ENCODE peak calls at places on chromosomes 1 and 21, in seven cellular contexts. One of them, this sample, is unnamed.

GRCh38 chr1:71083271-71083670 is 2.4 kb upstream of the ZRANB2 start:
- DNase-seq in mesendoderm: no peak
- DNase-seq in dorsolateral prefrontal cortex: no peak
- DNase-seq in psoas muscle: no peak
- DNase-seq in naive thymus-derived CD4-positive, alpha-beta T cell: no peak
- DNase-seq in CD8-positive, alpha-beta memory T cell: no peak
- DNase-seq in mesenchymal stem cell: peak
- DNase-seq in this sample: no peak

GRCh38 chr1:91731815-91732214 is 154.1 kb downstream of the TGFBR3 start:
- DNase-seq in psoas muscle: no peak
- DNase-seq in dorsolateral prefrontal cortex: no peak
- DNase-seq in CD8-positive, alpha-beta memory T cell: peak
- DNase-seq in naive thymus-derived CD4-positive, alpha-beta T cell: peak
- DNase-seq in mesendoderm: no peak
- DNase-seq in mesenchymal stem cell: no peak
- DNase-seq in this sample: no peak

GRCh38 chr1:30933874-30934252 is 25.3 kb upstream of the SDC3 start:
- DNase-seq in mesenchymal stem cell: peak
- DNase-seq in CD8-positive, alpha-beta memory T cell: no peak
- DNase-seq in psoas muscle: no peak
- DNase-seq in mesendoderm: peak
- DNase-seq in dorsolateral prefrontal cortex: no peak
- DNase-seq in naive thymus-derived CD4-positive, alpha-beta T cell: no peak
- DNase-seq in this sample: no peak

GRCh38 chr21:29295066-29295650 is 3.6 kb upstream of the BACH1 start:
- DNase-seq in psoas muscle: no peak
- DNase-seq in naive thymus-derived CD4-positive, alpha-beta T cell: peak
- DNase-seq in CD8-positive, alpha-beta memory T cell: peak
- DNase-seq in dorsolateral prefrontal cortex: no peak
- DNase-seq in mesenchymal stem cell: no peak
- DNase-seq in mesendoderm: no peak
- DNase-seq in this sample: no peak

GRCh38 chr1:227723474-227723873 is 11.6 kb downstream of the JMJD4 start:
- DNase-seq in CD8-positive, alpha-beta memory T cell: no peak
- DNase-seq in naive thymus-derived CD4-positive, alpha-beta T cell: no peak
- DNase-seq in dorsolateral prefrontal cortex: no peak
- DNase-seq in mesenchymal stem cell: no peak
- DNase-seq in mesendoderm: no peak
- DNase-seq in psoas muscle: no peak
- DNase-seq in this sample: no peak

GRCh38 chr1:118204106-118204505 is 19.1 kb upstream of the SPAG17 start:
- DNase-seq in naive thymus-derived CD4-positive, alpha-beta T cell: no peak
- DNase-seq in mesendoderm: no peak
- DNase-seq in dorsolateral prefrontal cortex: no peak
- DNase-seq in psoas muscle: no peak
- DNase-seq in CD8-positive, alpha-beta memory T cell: no peak
- DNase-seq in mesenchymal stem cell: no peak
- DNase-seq in this sample: no peak

GRCh38 chr1:110927484-110928075 is 36.1 kb downstream of the LRIF1 start:
- DNase-seq in psoas muscle: no peak
- DNase-seq in mesendoderm: peak
- DNase-seq in CD8-positive, alpha-beta memory T cell: no peak
- DNase-seq in dorsolateral prefrontal cortex: no peak
- DNase-seq in naive thymus-derived CD4-positive, alpha-beta T cell: no peak
- DNase-seq in mesenchymal stem cell: no peak
- DNase-seq in this sample: no peak

GRCh38 chr1:169133801-169134558 is 27.5 kb downstream of the ATP1B1 start:
- DNase-seq in psoas muscle: no peak
- DNase-seq in mesendoderm: no peak
- DNase-seq in dorsolateral prefrontal cortex: no peak
- DNase-seq in naive thymus-derived CD4-positive, alpha-beta T cell: no peak
- DNase-seq in mesenchymal stem cell: peak
- DNase-seq in CD8-positive, alpha-beta memory T cell: no peak
- DNase-seq in this sample: no peak

GRCh38 chr1:58738873-58739272 is 39.0 kb upstream of the MYSM1 start:
- DNase-seq in mesenchymal stem cell: no peak
- DNase-seq in mesendoderm: no peak
- DNase-seq in naive thymus-derived CD4-positive, alpha-beta T cell: no peak
- DNase-seq in psoas muscle: no peak
- DNase-seq in CD8-positive, alpha-beta memory T cell: no peak
- DNase-seq in dorsolateral prefrontal cortex: no peak
- DNase-seq in this sample: no peak

GRCh38 chr1:180230791-180231505 is 884 bp downstream of the LHX4 start:
- DNase-seq in psoas muscle: no peak
- DNase-seq in CD8-positive, alpha-beta memory T cell: no peak
- DNase-seq in mesenchymal stem cell: peak
- DNase-seq in mesendoderm: peak
- DNase-seq in naive thymus-derived CD4-positive, alpha-beta T cell: no peak
- DNase-seq in dorsolateral prefrontal cortex: no peak
- DNase-seq in this sample: no peak

DNA sequence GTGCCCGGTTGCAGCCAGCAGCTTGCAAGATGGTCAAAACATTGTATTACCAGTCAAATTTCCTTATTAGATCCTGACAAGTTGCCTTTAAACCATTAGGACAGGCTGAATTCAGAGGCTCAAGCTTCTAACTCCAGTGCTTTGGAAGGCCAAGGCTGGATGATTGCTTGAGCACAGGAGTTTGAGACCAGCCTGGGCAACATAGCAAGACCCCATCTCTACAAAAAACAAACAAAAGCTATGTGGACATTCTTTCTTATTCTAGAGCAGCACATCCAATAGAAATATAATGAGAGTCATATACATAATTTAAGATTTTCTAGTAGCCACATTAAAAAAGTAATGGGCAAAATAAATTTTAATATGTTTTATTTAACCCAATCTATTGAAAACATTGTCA is 149.3 kb downstream of the RUNX1 start:
- DNase-seq in naive thymus-derived CD4-positive, alpha-beta T cell: no peak
- DNase-seq in mesenchymal stem cell: no peak
- DNase-seq in mesendoderm: no peak
- DNase-seq in psoas muscle: no peak
- DNase-seq in CD8-positive, alpha-beta memory T cell: no peak
- DNase-seq in dorsolateral prefrontal cortex: no peak
- DNase-seq in this sample: no peak
- H3K27ac ChIP-seq in naive thymus-derived CD4-positive, alpha-beta T cell: no peak
- H3K27ac ChIP-seq in mesenchymal stem cell: no peak
- H3K27ac ChIP-seq in mesendoderm: no peak
- H3K27ac ChIP-seq in psoas muscle: no peak
- H3K27ac ChIP-seq in CD8-positive, alpha-beta memory T cell: no peak
- H3K27ac ChIP-seq in dorsolateral prefrontal cortex: no peak
- H3K27ac ChIP-seq in this sample: no peak

GRCh38 chr1:201917362-201918033 is 28.8 kb downstream of the SHISA4 start:
- DNase-seq in naive thymus-derived CD4-positive, alpha-beta T cell: no peak
- DNase-seq in psoas muscle: no peak
- DNase-seq in dorsolateral prefrontal cortex: no peak
- DNase-seq in CD8-positive, alpha-beta memory T cell: no peak
- DNase-seq in mesenchymal stem cell: peak
- DNase-seq in mesendoderm: no peak
- DNase-seq in this sample: no peak
- H3K4me3 ChIP-seq in naive thymus-derived CD4-positive, alpha-beta T cell: no peak
- H3K4me3 ChIP-seq in psoas muscle: no peak
- H3K4me3 ChIP-seq in dorsolateral prefrontal cortex: no peak
- H3K4me3 ChIP-seq in CD8-positive, alpha-beta memory T cell: no peak
- H3K4me3 ChIP-seq in mesenchymal stem cell: peak
- H3K4me3 ChIP-seq in mesendoderm: no peak
- H3K4me3 ChIP-seq in this sample: no peak

GRCh38 chr1:40338745-40339419 is 21.8 kb upstream of the COL9A2 start:
- DNase-seq in naive thymus-derived CD4-positive, alpha-beta T cell: peak
- DNase-seq in mesendoderm: peak
- DNase-seq in mesenchymal stem cell: peak
- DNase-seq in CD8-positive, alpha-beta memory T cell: peak
- DNase-seq in psoas muscle: peak
- DNase-seq in dorsolateral prefrontal cortex: peak
- DNase-seq in this sample: peak

GRCh38 chr1:40337448-40337847 is 20.4 kb upstream of the COL9A2 start:
- DNase-seq in naive thymus-derived CD4-positive, alpha-beta T cell: no peak
- DNase-seq in psoas muscle: no peak
- DNase-seq in mesendoderm: no peak
- DNase-seq in mesenchymal stem cell: no peak
- DNase-seq in dorsolateral prefrontal cortex: no peak
- DNase-seq in CD8-positive, alpha-beta memory T cell: no peak
- DNase-seq in this sample: no peak

GRCh38 chr1:40344597-40344996 is 27.5 kb upstream of the COL9A2 start:
- DNase-seq in psoas muscle: peak
- DNase-seq in CD8-positive, alpha-beta memory T cell: peak
- DNase-seq in dorsolateral prefrontal cortex: peak
- DNase-seq in mesendoderm: no peak
- DNase-seq in mesenchymal stem cell: peak
- DNase-seq in naive thymus-derived CD4-positive, alpha-beta T cell: peak
- DNase-seq in this sample: peak

GRCh38 chr1:40339420-40340323 is 22.6 kb upstream of the COL9A2 start:
- DNase-seq in mesenchymal stem cell: no peak
- DNase-seq in psoas muscle: no peak
- DNase-seq in naive thymus-derived CD4-positive, alpha-beta T cell: no peak
- DNase-seq in dorsolateral prefrontal cortex: no peak
- DNase-seq in mesendoderm: no peak
- DNase-seq in CD8-positive, alpha-beta memory T cell: no peak
- DNase-seq in this sample: no peak

DNA sequence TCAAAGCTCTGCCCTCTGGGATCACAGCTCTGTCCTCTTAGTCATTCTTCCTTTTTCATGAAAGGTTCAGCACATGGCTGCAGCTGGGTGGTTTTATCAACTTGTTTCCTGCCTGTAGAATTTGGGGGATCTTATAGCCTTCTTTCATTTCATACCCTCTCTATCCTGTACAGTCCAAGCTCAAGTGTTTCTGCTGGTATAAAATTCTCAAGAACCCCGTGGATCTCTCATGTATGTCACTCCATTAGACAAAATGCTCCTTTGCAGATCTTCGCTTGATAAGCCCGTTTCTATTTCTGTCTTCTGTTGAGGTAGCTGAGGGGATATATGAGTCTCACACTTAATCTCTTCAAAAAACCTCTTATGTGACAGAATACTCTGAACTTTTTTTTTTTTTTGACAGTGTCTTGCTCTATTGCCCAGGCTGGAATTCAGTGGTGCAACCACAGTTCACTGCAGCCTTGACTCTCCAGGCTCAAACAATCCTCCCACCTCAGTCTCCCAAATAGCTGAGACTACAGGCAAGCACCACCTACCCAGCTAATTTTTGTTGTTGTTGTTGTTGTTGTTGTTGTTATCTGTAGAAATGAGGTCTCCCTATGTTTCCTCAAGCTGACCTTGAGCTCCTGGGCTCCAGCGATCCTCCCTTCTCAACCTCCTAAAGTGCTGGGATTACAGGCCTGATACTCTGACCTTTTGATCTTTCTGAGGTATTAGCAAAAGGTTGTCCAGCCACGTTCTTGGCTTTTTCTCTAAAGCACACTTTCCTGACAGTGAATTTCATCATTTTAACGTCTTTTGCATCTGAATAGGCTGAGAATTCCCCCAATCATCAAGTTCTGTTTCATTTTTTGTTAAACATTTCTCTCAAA is 24.7 kb upstream of the COL9A2 start:
- DNase-seq in dorsolateral prefrontal cortex: no peak
- DNase-seq in naive thymus-derived CD4-positive, alpha-beta T cell: no peak
- DNase-seq in CD8-positive, alpha-beta memory T cell: no peak
- DNase-seq in mesenchymal stem cell: no peak
- DNase-seq in psoas muscle: no peak
- DNase-seq in mesendoderm: no peak
- DNase-seq in this sample: no peak
- H3K27ac ChIP-seq in dorsolateral prefrontal cortex: no peak
- H3K27ac ChIP-seq in naive thymus-derived CD4-positive, alpha-beta T cell: peak
- H3K27ac ChIP-seq in CD8-positive, alpha-beta memory T cell: no peak
- H3K27ac ChIP-seq in mesenchymal stem cell: no peak
- H3K27ac ChIP-seq in psoas muscle: no peak
- H3K27ac ChIP-seq in mesendoderm: no peak
- H3K27ac ChIP-seq in this sample: no peak

GRCh38 chr1:42178249-42178648 is 13.7 kb upstream of the GUCA2A start:
- DNase-seq in psoas muscle: no peak
- DNase-seq in dorsolateral prefrontal cortex: no peak
- DNase-seq in CD8-positive, alpha-beta memory T cell: no peak
- DNase-seq in naive thymus-derived CD4-positive, alpha-beta T cell: no peak
- DNase-seq in mesendoderm: peak
- DNase-seq in mesenchymal stem cell: peak
- DNase-seq in this sample: peak
- H3K4me3 ChIP-seq in psoas muscle: no peak
- H3K4me3 ChIP-seq in dorsolateral prefrontal cortex: no peak
- H3K4me3 ChIP-seq in CD8-positive, alpha-beta memory T cell: no peak
- H3K4me3 ChIP-seq in naive thymus-derived CD4-positive, alpha-beta T cell: no peak
- H3K4me3 ChIP-seq in mesendoderm: no peak
- H3K4me3 ChIP-seq in mesenchymal stem cell: no peak
- H3K4me3 ChIP-seq in this sample: no peak

DNA sequence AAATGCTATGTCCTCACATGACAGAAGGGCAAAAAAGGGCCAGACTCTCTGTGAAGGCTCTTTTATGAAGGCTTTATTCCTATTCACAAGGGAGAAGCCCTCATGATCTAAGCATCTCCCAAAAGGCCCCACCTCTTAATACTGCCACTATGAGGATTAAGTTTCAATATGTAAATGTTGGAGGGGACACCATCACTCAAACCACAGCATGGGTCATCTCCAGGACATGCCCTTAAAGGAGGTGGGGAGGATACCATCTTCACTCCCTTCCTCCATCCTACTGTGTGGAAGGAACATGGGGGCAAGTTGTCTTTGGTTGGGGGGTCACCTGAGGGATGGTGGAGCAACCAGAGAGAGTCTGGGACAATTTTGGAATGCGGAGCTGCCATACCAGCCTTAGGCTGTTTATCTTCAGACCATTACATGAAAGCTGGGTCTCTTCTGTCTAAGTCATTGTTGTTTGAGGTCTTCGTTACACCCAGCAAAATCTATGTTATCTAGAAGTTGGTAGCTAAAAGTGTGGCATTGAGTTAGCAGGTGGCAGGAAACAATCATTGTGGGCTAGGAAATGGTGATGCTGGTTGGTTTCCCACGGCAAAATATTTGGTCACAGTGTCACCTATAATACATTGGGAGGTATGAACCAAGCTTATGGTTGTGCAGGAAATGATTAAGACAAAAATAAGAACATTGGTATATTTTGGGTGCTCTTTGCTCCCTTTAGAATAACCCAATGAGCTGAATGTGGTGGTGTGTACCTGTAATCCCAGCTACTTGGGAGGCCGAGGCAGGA is 169.9 kb downstream of the TRIM33 start:
- DNase-seq in naive thymus-derived CD4-positive, alpha-beta T cell: peak
- DNase-seq in dorsolateral prefrontal cortex: no peak
- DNase-seq in CD8-positive, alpha-beta memory T cell: peak
- DNase-seq in mesenchymal stem cell: no peak
- DNase-seq in psoas muscle: no peak
- DNase-seq in mesendoderm: no peak
- DNase-seq in this sample: no peak
- H3K27ac ChIP-seq in naive thymus-derived CD4-positive, alpha-beta T cell: peak
- H3K27ac ChIP-seq in dorsolateral prefrontal cortex: no peak
- H3K27ac ChIP-seq in CD8-positive, alpha-beta memory T cell: peak
- H3K27ac ChIP-seq in mesenchymal stem cell: no peak
- H3K27ac ChIP-seq in psoas muscle: no peak
- H3K27ac ChIP-seq in mesendoderm: no peak
- H3K27ac ChIP-seq in this sample: no peak

DNA sequence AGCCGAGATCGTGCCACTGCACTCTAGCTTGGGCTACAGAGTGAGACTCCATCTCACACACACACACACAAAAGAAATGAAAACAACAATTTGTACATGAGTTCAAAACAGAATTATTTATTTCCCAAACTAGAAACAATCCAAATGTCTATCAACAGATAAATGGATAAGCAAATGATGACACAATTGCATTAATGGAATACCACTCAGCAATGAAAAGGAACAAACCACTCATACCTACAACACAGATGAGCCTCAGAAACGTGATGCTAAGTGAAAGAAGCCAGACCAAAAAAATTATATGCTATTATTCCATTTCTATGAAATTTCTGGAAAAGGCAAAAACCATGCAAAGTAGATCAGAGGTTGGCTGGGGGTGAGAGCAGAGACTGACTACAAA is 2.0 kb upstream of the PGD start:
- DNase-seq in CD8-positive, alpha-beta memory T cell: no peak
- DNase-seq in dorsolateral prefrontal cortex: no peak
- DNase-seq in psoas muscle: no peak
- DNase-seq in mesendoderm: no peak
- DNase-seq in mesenchymal stem cell: no peak
- DNase-seq in naive thymus-derived CD4-positive, alpha-beta T cell: no peak
- DNase-seq in this sample: no peak
- H3K4me3 ChIP-seq in CD8-positive, alpha-beta memory T cell: no peak
- H3K4me3 ChIP-seq in dorsolateral prefrontal cortex: no peak
- H3K4me3 ChIP-seq in psoas muscle: no peak
- H3K4me3 ChIP-seq in mesendoderm: no peak
- H3K4me3 ChIP-seq in mesenchymal stem cell: no peak
- H3K4me3 ChIP-seq in naive thymus-derived CD4-positive, alpha-beta T cell: no peak
- H3K4me3 ChIP-seq in this sample: no peak

This sample was measured in upper lobe of right lung.